ENCODE peak calls at places on chromosomes 16 and 17, in five cellular contexts. N is HL-60, E is mucosa of descending colon, O is fibroblast of the conjunctiva, K is NCI-H524. Y is an unnamed sample.

GRCh38 chr17:34645636-34646035 is 66.3 kb downstream of the TMEM132E start:
- DNase-seq in E (no peak), N (no peak), K (no peak), O (no peak), Y (no peak)

GRCh38 chr17:42997984-42998938 is at the start of gene RPL27:
- DNase-seq in N (peak), E (peak), O (peak), K (peak), Y (peak)

GRCh38 chr17:41315814-41316430 is 412 bp upstream of the KRTAP17-1 start:
- DNase-seq in O (no peak), K (no peak), E (no peak), N (no peak), Y (no peak)

GRCh38 chr16:81265658-81266451 is 27.4 kb downstream of the BCO1 start:
- DNase-seq in E (peak), N (no peak), O (peak), K (no peak), Y (no peak)

GRCh38 chr17:71163121-71163812 is 957.6 kb upstream of the SOX9 start:
- DNase-seq in E (no peak), N (no peak), K (no peak), O (no peak), Y (no peak)

GRCh38 chr16:54694651-54695050 is 236.0 kb upstream of the IRX5 start:
- DNase-seq in K (no peak), O (no peak), E (no peak), N (no peak), Y (no peak)

GRCh38 chr16:17354121-17354750 is 116.5 kb downstream of the XYLT1 start:
- DNase-seq in O (no peak), N (no peak), K (peak), E (no peak), Y (no peak)

GRCh38 chr17:31484821-31485220 is 93.3 kb downstream of the RAB11FIP4 start:
- DNase-seq in N (no peak), K (no peak), E (no peak), O (no peak), Y (no peak)

GRCh38 chr17:33653389-33653788 is 360.3 kb upstream of the ASIC2 start:
- DNase-seq in E (no peak), N (no peak), O (no peak), K (no peak), Y (no peak)

GRCh38 chr17:31448467-31449077 is 57.1 kb downstream of the RAB11FIP4 start:
- DNase-seq in K (no peak), N (no peak), E (no peak), O (peak), Y (no peak)

GRCh38 chr16:85422124-85422373 is 191.1 kb upstream of the GSE1 start:
- DNase-seq in K (no peak), N (no peak), O (no peak), E (no peak), Y (no peak)

GRCh38 chr16:79845734-79846135 is 245.2 kb upstream of the MAF start:
- DNase-seq in O (no peak), E (no peak), K (no peak), N (no peak), Y (no peak)

GRCh38 chr17:21263351-21263750 is 10.1 kb upstream of the NATD1 start:
- DNase-seq in E (no peak), O (no peak), K (no peak), N (no peak), Y (no peak)

GRCh38 chr17:38732376-38733314 is 2.5 kb downstream of the CISD3 start:
- DNase-seq in K (no peak), N (no peak), O (no peak), E (no peak), Y (no peak)

GRCh38 chr17:1324201-1324750 is 44.8 kb downstream of the TRARG1 start:
- DNase-seq in E (no peak), O (no peak), N (no peak), K (no peak), Y (no peak)

GRCh38 chr17:79007504-79008381 is 1.8 kb downstream of the CANT1 start:
- DNase-seq in K (no peak), O (no peak), E (peak), N (no peak), Y (no peak)

GRCh38 chr17:80760501-80760900 is 215.9 kb downstream of the RPTOR start:
- DNase-seq in O (no peak), N (no peak), K (no peak), E (peak), Y (no peak)

GRCh38 chr16:6081320-6081976 is 983.9 kb upstream of the EEF2KMT start:
- DNase-seq in E (peak), N (peak), O (no peak), K (no peak), Y (no peak)

GRCh38 chr17:80816241-80817103 is 175.2 kb upstream of the CHMP6 start:
- DNase-seq in K (no peak), N (no peak), E (no peak), O (no peak), Y (no peak)

GRCh38 chr17:32268734-32269288 is 3.2 kb downstream of the RHBDL3 start:
- DNase-seq in K (no peak), O (no peak), E (no peak), N (no peak), Y (no peak)

GRCh38 chr16:26391833-26392232 is 674.9 kb upstream of the C16orf82 start:
- DNase-seq in E (no peak), N (no peak), O (no peak), K (no peak), Y (no peak)

GRCh38 chr17:57925361-57925990 is 29.7 kb downstream of the CUEDC1 start:
- DNase-seq in K (peak), O (no peak), E (no peak), N (no peak), Y (no peak)

GRCh38 chr17:7782237-7782636 is 51.8 kb upstream of the KDM6B start:
- DNase-seq in E (no peak), K (no peak), N (no peak), O (peak), Y (peak)

GRCh38 chr17:21369395-21369794 is 6.8 kb upstream of the KCNJ12 start:
- DNase-seq in N (no peak), O (no peak), K (no peak), E (no peak), Y (no peak)

GRCh38 chr17:60610481-60610880 is 10.5 kb downstream of the PPM1D start:
- DNase-seq in E (no peak), O (no peak), N (no peak), K (no peak), Y (peak)

GRCh38 chr17:30005709-30006320 is 64.4 kb downstream of the EFCAB5 start:
- DNase-seq in O (no peak), K (no peak), E (no peak), N (no peak), Y (no peak)

GRCh38 chr17:50918071-50918932 is 52.1 kb upstream of the TOB1 start:
- DNase-seq in N (peak), K (no peak), O (no peak), E (no peak), Y (peak)

GRCh38 chr16:83727018-83727417 is 80.8 kb upstream of the HSBP1 start:
- DNase-seq in N (peak), K (no peak), O (no peak), E (no peak), Y (peak)

GRCh38 chr17:66762276-66762675 is 72.6 kb upstream of the CACNG5 start:
- DNase-seq in K (no peak), N (no peak), O (no peak), E (no peak), Y (no peak)